ENCODE peak calls at places on chromosomes 11 and 22, in seven cellular contexts. M is activated CD8-positive, alpha-beta memory T cell treated with anti-CD3 and anti-CD28 coated beads for 4 hours; Y is AG20443; S is activated CD4-positive, alpha-beta memory T cell treated with anti-CD3 and anti-CD28 coated beads for 36 hours; Z is iris pigment epithelial cell; E is left cardiac atrium; G is aorta. T is an unnamed sample.

GRCh38 chr11:65487467-65488272 is 11.2 kb upstream of the MALAT1 start:
- DNase-seq in M (no peak), Y (peak; percentile 93), S (peak; percentile 71), Z (peak; percentile 100), E (peak; percentile 98), G (peak; percentile 99), T (peak; percentile 100)

GRCh38 chr11:119094816-119095065 is 6.9 kb downstream of the DPAGT1 start:
- DNase-seq in M (no peak), Y (peak; percentile 78), S (no peak), Z (peak; percentile 89), E (peak; percentile 89), G (peak; percentile 94), T (peak; percentile 87)

GRCh38 chr11:118251858-118252652 is at the start of gene MPZL3:
- DNase-seq in M (peak; percentile 65), Y (peak; percentile 37), S (peak; percentile 89), Z (peak; percentile 56), E (peak; percentile 81), G (peak; percentile 78), T (peak; percentile 45)

GRCh38 chr11:71112454-71112853 is 139.9 kb downstream of the SHANK2 start:
- DNase-seq in M (no peak), Y (no peak), S (no peak), Z (no peak), E (no peak), G (no peak), T (no peak)

GRCh38 chr22:29270475-29271271 is 2.6 kb downstream of the EWSR1 start:
- DNase-seq in M (no peak), Y (no peak), S (no peak), Z (peak; percentile 74), E (no peak), G (no peak), T (peak; percentile 72)

GRCh38 chr22:35914665-35915476 is 113.8 kb downstream of the RBFOX2 start:
- DNase-seq in M (no peak), Y (peak; percentile 85), S (no peak), Z (peak; percentile 93), E (peak; percentile 48), G (no peak), T (peak; percentile 92)

GRCh38 chr11:114847599-114847998 is 169.3 kb downstream of the NXPE2 start:
- DNase-seq in M (no peak), Y (no peak), S (no peak), Z (no peak), E (no peak), G (no peak), T (no peak)

GRCh38 chr11:69542314-69543168 is 61.1 kb downstream of the LINC01488 start:
- DNase-seq in M (no peak), Y (no peak), S (no peak), Z (no peak), E (peak; percentile 18), G (peak; percentile 43), T (no peak)

GRCh38 chr11:130381317-130381716 is 47.1 kb downstream of the ADAMTS8 start:
- DNase-seq in M (no peak), Y (no peak), S (no peak), Z (no peak), E (peak; percentile 25), G (no peak), T (no peak)

GRCh38 chr11:33259869-33260268 is 2.7 kb downstream of the HIPK3 start:
- DNase-seq in M (no peak), Y (no peak), S (no peak), Z (no peak), E (no peak), G (no peak), T (peak; percentile 18)

GRCh38 chr11:33734441-33735165 is 1.6 kb downstream of the CD59 start:
- DNase-seq in M (no peak), Y (peak; percentile 29), S (no peak), Z (peak; percentile 67), E (peak; percentile 32), G (no peak), T (peak; percentile 50)

GRCh38 chr11:97607301-97608000 is 1217.6 kb downstream of the JRKL start:
- DNase-seq in M (no peak), Y (no peak), S (no peak), Z (peak; percentile 50), E (no peak), G (no peak), T (peak; percentile 3)

GRCh38 chr22:30806391-30806861 is 111.8 kb downstream of the OSBP2 start:
- DNase-seq in M (no peak), Y (no peak), S (peak; percentile 13), Z (peak; percentile 66), E (no peak), G (no peak), T (peak; percentile 5)

GRCh38 chr11:130814440-130815073 is 101.7 kb downstream of the SNX19 start:
- DNase-seq in M (no peak), Y (no peak), S (no peak), Z (no peak), E (no peak), G (no peak), T (peak; percentile 82)

GRCh38 chr11:2267306-2267861 is 3.0 kb downstream of the ASCL2 start:
- DNase-seq in M (no peak), Y (peak; percentile 11), S (no peak), Z (no peak), E (no peak), G (peak; percentile 65), T (no peak)

GRCh38 chr11:68312780-68313573 is 586 bp downstream of the LRP5 start:
- DNase-seq in M (no peak), Y (peak; percentile 64), S (peak; percentile 30), Z (no peak), E (no peak), G (no peak), T (peak; percentile 20)

GRCh38 chr11:100849009-100849913 is 162.2 kb downstream of the ARHGAP42 start:
- DNase-seq in M (no peak), Y (peak; percentile 77), S (no peak), Z (peak; percentile 76), E (no peak), G (no peak), T (peak; percentile 97)

GRCh38 chr22:40878937-40879336 is 17.0 kb upstream of the DNAJB7 start:
- DNase-seq in M (no peak), Y (no peak), S (no peak), Z (no peak), E (no peak), G (no peak), T (no peak)

GRCh38 chr11:86802601-86803051 is 2.3 kb downstream of the PRSS23 start:
- DNase-seq in M (no peak), Y (no peak), S (peak; percentile 27), Z (peak; percentile 57), E (no peak), G (no peak), T (peak; percentile 49)

GRCh38 chr11:6377902-6378694 is 12.2 kb upstream of the SMPD1 start:
- DNase-seq in M (no peak), Y (no peak), S (no peak), Z (no peak), E (no peak), G (no peak), T (no peak)

GRCh38 chr11:19905280-19905853 is 192.7 kb downstream of the NAV2 start:
- DNase-seq in M (no peak), Y (peak; percentile 77), S (no peak), Z (peak; percentile 65), E (no peak), G (no peak), T (peak; percentile 57)

GRCh38 chr22:28815101-28815500 is 14.7 kb upstream of the XBP1 start:
- DNase-seq in M (no peak), Y (no peak), S (no peak), Z (no peak), E (no peak), G (no peak), T (no peak)

GRCh38 chr11:69240332-69241074 is 53.5 kb upstream of the MYEOV start:
- DNase-seq in M (no peak), Y (peak; percentile 49), S (peak; percentile 43), Z (peak; percentile 27), E (no peak), G (peak; percentile 41), T (peak; percentile 25)

GRCh38 chr22:43241699-43242386 is 54.9 kb upstream of the TTLL12 start:
- DNase-seq in M (no peak), Y (no peak), S (no peak), Z (no peak), E (no peak), G (no peak), T (no peak)

GRCh38 chr11:68314886-68315580 is 2.6 kb downstream of the LRP5 start:
- DNase-seq in M (no peak), Y (no peak), S (no peak), Z (peak; percentile 59), E (no peak), G (no peak), T (peak; percentile 45)

GRCh38 chr11:118640332-118641154 is 33.1 kb downstream of the PHLDB1 start:
- DNase-seq in M (no peak), Y (no peak), S (no peak), Z (no peak), E (no peak), G (no peak), T (no peak)

GRCh38 chr11:71580057-71581003 is 2.3 kb downstream of the KRTAP5-11 start:
- DNase-seq in M (no peak), Y (peak; percentile 77), S (peak; percentile 31), Z (peak; percentile 73), E (peak; percentile 73), G (no peak), T (peak; percentile 59)

GRCh38 chr11:23859087-23859486 is 637.8 kb upstream of the LUZP2 start:
- DNase-seq in M (no peak), Y (no peak), S (no peak), Z (no peak), E (no peak), G (no peak), T (no peak)

GRCh38 chr11:96259053-96259837 is 83.8 kb downstream of the MAML2 start:
- DNase-seq in M (no peak), Y (peak; percentile 41), S (no peak), Z (peak; percentile 73), E (no peak), G (no peak), T (peak; percentile 69)

GRCh38 chr11:96278039-96278897 is 64.7 kb downstream of the MAML2 start:
- DNase-seq in M (no peak), Y (no peak), S (no peak), Z (peak; percentile 40), E (no peak), G (no peak), T (peak; percentile 55)

GRCh38 chr11:7046474-7046873 is 26.2 kb downstream of the NLRP14 start:
- DNase-seq in M (no peak), Y (peak; percentile 26), S (no peak), Z (peak; percentile 72), E (no peak), G (no peak), T (peak; percentile 37)

GRCh38 chr22:34390400-34390799 is 470.1 kb upstream of the LARGE1 start:
- DNase-seq in M (no peak), Y (no peak), S (no peak), Z (no peak), E (no peak), G (no peak), T (no peak)